ENCODE peak calls at places on chromosomes 4 and X, in nine cellular contexts. W, M, U, S, G, N, P, Y and C are unnamed samples.

GRCh38 chr4:87975466-87975865 is at the start of gene SPP1:
- DNase-seq in U (peak; percentile 5), N (no peak), M (no peak), G (no peak), S (peak; percentile 63), Y (no peak), W (peak; percentile 95), P (peak; percentile 4), C (no peak)

GRCh38 chrX:78595901-78596502 is 63.1 kb downstream of the RTL3 start:
- DNase-seq in P (no peak), W (no peak), Y (no peak), M (no peak), S (peak; percentile 37), G (no peak), N (no peak), U (no peak), C (no peak)

GRCh38 chrX:123732679-123733363 is at the start of gene THOC2:
- DNase-seq in N (peak; percentile 62), U (peak; percentile 80), P (peak; percentile 89), S (peak; percentile 52), Y (peak; percentile 72), G (peak; percentile 91), W (peak; percentile 65), M (peak; percentile 92), C (peak; percentile 93)

GRCh38 chrX:40976971-40977370 is 108.3 kb upstream of the USP9X start:
- DNase-seq in M (no peak), N (no peak), U (no peak), Y (no peak), W (no peak), P (no peak), S (no peak), G (no peak), C (no peak)

GRCh38 chrX:4263005-4263404 is 549.6 kb upstream of the PRKX start:
- DNase-seq in S (no peak), W (peak; percentile 1), G (no peak), P (no peak), Y (no peak), M (no peak), U (no peak), N (no peak), C (no peak)

GRCh38 chrX:105460366-105460765 is 239.9 kb upstream of the TEX13A start:
- DNase-seq in S (no peak), G (no peak), Y (no peak), M (no peak), W (no peak), U (no peak), P (no peak), N (no peak), C (no peak)

GRCh38 chr4:146814736-146815135 is 130.9 kb downstream of the TTC29 start:
- DNase-seq in M (no peak), U (peak; percentile 3), G (no peak), S (no peak), Y (no peak), P (no peak), N (no peak), W (no peak), C (no peak)

GRCh38 chr4:131499139-131499873 is 1649.8 kb upstream of the PCDH10 start:
- DNase-seq in W (no peak), N (no peak), M (no peak), P (no peak), S (no peak), G (no peak), Y (no peak), U (peak; percentile 0), C (no peak)

GRCh38 chr4:903066-904046 is 28.8 kb downstream of the GAK start:
- DNase-seq in P (no peak), M (no peak), S (no peak), U (no peak), G (no peak), N (no peak), W (no peak), Y (no peak), C (no peak)

GRCh38 chr4:114284629-114285028 is 305.2 kb upstream of the ARSJ start:
- DNase-seq in S (no peak), M (no peak), N (no peak), Y (no peak), W (no peak), G (no peak), U (no peak), P (no peak), C (no peak)

GRCh38 chr4:173434226-173434625 is 35.3 kb upstream of the SCRG1 start:
- DNase-seq in S (no peak), G (no peak), P (no peak), M (no peak), W (no peak), U (no peak), N (no peak), Y (no peak), C (no peak)

GRCh38 chr4:55077577-55077976 is 47.8 kb downstream of the KDR start:
- DNase-seq in U (no peak), W (no peak), M (no peak), P (no peak), Y (no peak), S (no peak), G (no peak), N (no peak), C (no peak)

GRCh38 chr4:6250235-6250983 is 19.2 kb upstream of the WFS1 start:
- DNase-seq in N (no peak), Y (peak; percentile 6), P (no peak), U (peak; percentile 80), W (peak; percentile 86), M (peak; percentile 40), S (peak; percentile 43), G (no peak), C (no peak)

GRCh38 chrX:38768079-38768478 is 33.2 kb upstream of the MID1IP1 start:
- DNase-seq in N (no peak), M (peak; percentile 9), P (no peak), Y (no peak), S (no peak), G (no peak), W (peak; percentile 8), U (peak; percentile 27), C (no peak)

GRCh38 chrX:44343412-44343942 is at the start of gene EFHC2:
- DNase-seq in W (no peak), N (peak; percentile 26), P (no peak), Y (peak; percentile 15), M (peak; percentile 14), S (peak; percentile 47), U (peak; percentile 33), G (peak; percentile 52), C (no peak)

GRCh38 chr4:236028-236427 is 69.2 kb downstream of the ZNF732 start:
- DNase-seq in U (no peak), M (no peak), Y (no peak), W (no peak), P (no peak), G (no peak), S (no peak), N (no peak), C (no peak)

GRCh38 chr4:931194-931959 is 739 bp downstream of the GAK start:
- DNase-seq in S (no peak), U (peak; percentile 64), W (no peak), P (no peak), Y (no peak), G (no peak), N (no peak), M (no peak), C (peak; percentile 63)

GRCh38 chrX:139052461-139052860 is 340.9 kb upstream of the FGF13 start:
- DNase-seq in N (no peak), G (no peak), Y (no peak), U (no peak), P (no peak), S (no peak), W (no peak), M (no peak), C (no peak)

GRCh38 chrX:72716766-72717165 is 2.7 kb upstream of the PHKA1 start:
- DNase-seq in S (no peak), U (no peak), N (no peak), W (no peak), G (no peak), Y (no peak), P (no peak), M (no peak), C (peak; percentile 17)

GRCh38 chrX:71996826-71997225 is 86.2 kb downstream of the NHSL2 start:
- DNase-seq in P (no peak), M (no peak), U (peak; percentile 51), N (no peak), G (peak; percentile 75), S (peak; percentile 42), Y (no peak), W (no peak), C (no peak)

GRCh38 chr4:23934915-23935314 is 45.1 kb upstream of the PPARGC1A start:
- DNase-seq in U (peak; percentile 94), P (no peak), N (no peak), Y (no peak), W (no peak), M (no peak), S (no peak), G (peak; percentile 65), C (peak; percentile 67)

GRCh38 chrX:22081475-22082092 is 49.5 kb downstream of the PHEX start:
- DNase-seq in Y (peak; percentile 27), W (no peak), N (peak; percentile 12), G (peak; percentile 34), M (no peak), S (peak; percentile 67), U (peak; percentile 55), P (no peak), C (no peak)

GRCh38 chr4:15971068-15971801 is 8.3 kb upstream of the FGFBP2 start:
- DNase-seq in M (no peak), Y (no peak), W (no peak), G (no peak), P (no peak), U (no peak), S (no peak), N (no peak), C (no peak)

GRCh38 chrX:130083107-130083490 is 27.2 kb downstream of the ELF4 start:
- DNase-seq in Y (no peak), W (no peak), S (peak; percentile 11), M (no peak), G (no peak), U (no peak), P (no peak), N (no peak), C (no peak)